ENCODE peak calls at places on chromosomes 16 and 17, in four cellular contexts. One of them, this sample, is unnamed.

GRCh38 chr17:44065668-44066203 is 735 bp downstream of the LSM12 start:
- DNase-seq in K562: no peak
- DNase-seq in H1: no peak
- DNase-seq in HepG2: no peak
- DNase-seq in this sample: no peak

GRCh38 chr17:63435681-63436522 is 10.2 kb downstream of the CYB561 start:
- DNase-seq in K562: no peak
- DNase-seq in H1: no peak
- DNase-seq in HepG2: no peak
- DNase-seq in this sample: peak; percentile 84

GRCh38 chr17:77441130-77441920 is 300.6 kb downstream of the SEC14L1 start:
- DNase-seq in K562: no peak
- DNase-seq in H1: no peak
- DNase-seq in HepG2: no peak
- DNase-seq in this sample: no peak

GRCh38 chr17:6551909-6552768 is 4.2 kb downstream of the PITPNM3 start:
- DNase-seq in K562: no peak
- DNase-seq in H1: no peak
- DNase-seq in HepG2: no peak
- DNase-seq in this sample: peak; percentile 27

GRCh38 chr17:46264456-46265198 is 30.3 kb upstream of the LRRC37A start:
- DNase-seq in K562: peak; percentile 20
- DNase-seq in H1: no peak
- DNase-seq in HepG2: peak; percentile 56
- DNase-seq in this sample: peak; percentile 65

GRCh38 chr17:18980682-18981384 is 23.7 kb downstream of the FAM83G start:
- DNase-seq in K562: no peak
- DNase-seq in H1: no peak
- DNase-seq in HepG2: peak; percentile 60
- DNase-seq in this sample: no peak

GRCh38 chr17:67256075-67256732 is 11.2 kb upstream of the HELZ start:
- DNase-seq in K562: no peak
- DNase-seq in H1: no peak
- DNase-seq in HepG2: no peak
- DNase-seq in this sample: no peak

GRCh38 chr17:51612692-51613091 is 352.3 kb downstream of the UTP18 start:
- DNase-seq in K562: no peak
- DNase-seq in H1: no peak
- DNase-seq in HepG2: no peak
- DNase-seq in this sample: no peak

GRCh38 chr16:29312835-29313558 is 93.5 kb downstream of the NPIPB11 start:
- DNase-seq in K562: no peak
- DNase-seq in H1: no peak
- DNase-seq in HepG2: no peak
- DNase-seq in this sample: no peak

GRCh38 chr16:49590166-49590871 is 216.7 kb downstream of the C16orf78 start:
- DNase-seq in K562: no peak
- DNase-seq in H1: no peak
- DNase-seq in HepG2: no peak
- DNase-seq in this sample: no peak

GRCh38 chr17:10549108-10549842 is at the start of gene MYH2:
- DNase-seq in K562: no peak
- DNase-seq in H1: peak; percentile 27
- DNase-seq in HepG2: no peak
- DNase-seq in this sample: peak; percentile 86

GRCh38 chr17:45228985-45229517 is 7.4 kb downstream of the FMNL1 start:
- DNase-seq in K562: peak; percentile 90
- DNase-seq in H1: no peak
- DNase-seq in HepG2: peak; percentile 56
- DNase-seq in this sample: peak; percentile 64

GRCh38 chr17:14935139-14935538 is 330.0 kb downstream of the PMP22 start:
- DNase-seq in K562: no peak
- DNase-seq in H1: no peak
- DNase-seq in HepG2: no peak
- DNase-seq in this sample: no peak

GRCh38 chr16:56628486-56629035 is 3.0 kb downstream of the MT1E start:
- DNase-seq in K562: no peak
- DNase-seq in H1: no peak
- DNase-seq in HepG2: peak; percentile 26
- DNase-seq in this sample: no peak

GRCh38 chr16:56625140-56625942 is at the start of gene MT1E:
- DNase-seq in K562: no peak
- DNase-seq in H1: no peak
- DNase-seq in HepG2: peak; percentile 63
- DNase-seq in this sample: peak; percentile 81

GRCh38 chr16:56629531-56629930 is 2.9 kb upstream of the MT1M start:
- DNase-seq in K562: no peak
- DNase-seq in H1: no peak
- DNase-seq in HepG2: no peak
- DNase-seq in this sample: no peak

GRCh38 chr16:56625943-56626654 is 518 bp downstream of the MT1E start:
- DNase-seq in K562: no peak
- DNase-seq in H1: no peak
- DNase-seq in HepG2: no peak
- DNase-seq in this sample: no peak

GRCh38 chr16:56626685-56627084 is 1.1 kb downstream of the MT1E start:
- DNase-seq in K562: no peak
- DNase-seq in H1: no peak
- DNase-seq in HepG2: no peak
- DNase-seq in this sample: no peak
- H3K4me3 ChIP-seq in K562: no peak overlapping the region
- H3K4me3 ChIP-seq in H1: no peak overlapping the region
- H3K4me3 ChIP-seq in HepG2: peak overlapping the region; percentile 72
- H3K4me3 ChIP-seq in this sample: peak overlapping the region; percentile 63

DNA sequence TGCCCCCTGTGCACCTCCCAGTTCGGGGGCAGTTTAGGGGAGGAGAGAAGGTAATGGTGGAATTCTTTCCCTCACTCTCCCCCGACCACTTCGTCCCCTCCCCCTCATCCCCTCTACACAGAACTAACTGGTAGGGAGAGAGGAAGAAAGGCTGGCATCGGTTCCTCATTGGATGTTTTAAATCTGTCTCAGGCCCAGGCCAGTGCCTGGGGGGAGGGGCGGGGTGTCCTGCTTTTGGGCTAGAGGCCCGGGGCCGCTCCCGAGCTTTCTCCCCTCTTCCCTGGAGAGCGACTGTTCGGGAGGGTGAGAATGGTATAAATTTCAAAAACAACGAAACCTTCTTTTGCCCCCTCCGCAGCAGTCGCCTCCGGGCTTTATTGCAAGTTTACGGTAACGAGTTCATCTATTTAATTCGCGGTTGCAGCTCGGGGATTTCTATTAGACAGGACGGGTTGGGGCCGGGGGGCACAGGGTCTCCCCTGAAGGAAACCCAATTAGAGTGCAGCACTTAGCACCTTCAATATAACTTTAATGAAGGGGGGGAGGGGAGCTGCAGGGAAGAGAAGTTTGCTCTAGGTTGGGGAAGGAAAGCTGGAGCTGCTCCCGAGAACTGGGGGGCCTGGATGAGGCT is at the start of gene PRAC2:
- DNase-seq in K562: no peak
- DNase-seq in H1: no peak
- DNase-seq in HepG2: no peak
- DNase-seq in this sample: peak; percentile 83
- TF ChIP-seq CREB1 in K562: no peak
- TF ChIP-seq CREB1 in H1: no peak
- TF ChIP-seq CREB1 in HepG2: no peak
- TF ChIP-seq CREB1 in this sample: no peak

DNA sequence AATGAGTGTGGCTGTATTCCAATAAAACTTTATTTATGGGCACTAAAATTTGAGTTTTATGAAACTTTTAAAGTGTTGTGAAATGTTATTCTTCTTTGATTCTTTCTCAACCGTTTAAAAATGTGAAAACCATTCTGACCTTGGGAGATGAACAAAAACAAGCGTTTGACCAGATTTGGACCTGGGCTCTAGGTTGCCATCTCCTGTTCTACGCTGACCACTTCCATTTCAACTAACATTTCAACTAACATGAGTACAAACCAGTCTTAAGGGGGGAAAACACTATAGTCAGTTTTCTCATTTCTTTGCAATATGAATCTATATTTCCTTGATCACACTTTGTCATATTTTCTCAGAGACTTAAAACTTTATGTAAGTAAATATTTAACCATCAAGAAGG is 118.4 kb upstream of the IRX5 start:
- DNase-seq in K562: no peak
- DNase-seq in H1: no peak
- DNase-seq in HepG2: peak; percentile 19
- DNase-seq in this sample: no peak
- TF ChIP-seq CTCF in K562: peak; percentile 1
- TF ChIP-seq CTCF in H1: peak; percentile 19
- TF ChIP-seq CTCF in HepG2: peak; percentile 49
- TF ChIP-seq CTCF in this sample: peak; percentile 20

DNA sequence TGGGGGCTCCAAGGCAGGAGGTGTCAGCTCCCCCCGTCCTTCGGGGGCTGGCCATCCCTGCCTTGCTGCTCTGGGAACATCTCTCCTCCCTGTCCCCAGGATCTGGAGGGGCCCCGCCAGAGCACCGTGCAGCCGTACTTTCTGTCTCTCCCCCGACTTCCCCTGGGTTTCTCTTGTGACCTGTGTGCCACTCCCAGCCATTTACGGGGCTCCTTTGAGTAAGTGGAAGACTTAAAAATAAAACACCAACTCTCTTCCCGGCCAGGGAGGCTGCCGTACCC is 60.6 kb downstream of the BAIAP2 start:
- DNase-seq in K562: no peak
- DNase-seq in H1: no peak
- DNase-seq in HepG2: no peak
- DNase-seq in this sample: no peak
- H3K4me3 ChIP-seq in K562: no peak overlapping the region
- H3K4me3 ChIP-seq in H1: no peak overlapping the region
- H3K4me3 ChIP-seq in HepG2: no peak overlapping the region
- H3K4me3 ChIP-seq in this sample: no peak overlapping the region